ENCODE peak calls at places on chromosomes 3 and 15, in seven cellular contexts. V is GM06990, F is mucosa of descending colon, Z is astrocyte of the spinal cord, G is heart right ventricle, W is BJ, E is lower lobe of right lung. H is an unnamed sample.

GRCh38 chr15:55970286-55970685 is 23.1 kb downstream of the NEDD4 start:
- DNase-seq in V (no peak), F (no peak), Z (no peak), G (no peak), W (no peak), E (no peak), H (no peak)

GRCh38 chr3:165815682-165816081 is 21.5 kb downstream of the BCHE start:
- DNase-seq in V (no peak), F (no peak), Z (no peak), G (no peak), W (no peak), E (no peak), H (no peak)

GRCh38 chr3:45986303-45986982 is 9.2 kb downstream of the FYCO1 start:
- DNase-seq in V (no peak), F (no peak), Z (peak), G (peak), W (no peak), E (no peak), H (peak)

GRCh38 chr3:157916672-157917071 is 189.5 kb downstream of the SHOX2 start:
- DNase-seq in V (no peak), F (no peak), Z (no peak), G (no peak), W (no peak), E (no peak), H (no peak)

GRCh38 chr3:46110701-46111493 is 83.6 kb upstream of the XCR1 start:
- DNase-seq in V (no peak), F (no peak), Z (peak), G (no peak), W (no peak), E (no peak), H (peak)

GRCh38 chr3:157477441-157477840 is 25.8 kb downstream of the VEPH1 start:
- DNase-seq in V (no peak), F (no peak), Z (no peak), G (no peak), W (no peak), E (no peak), H (no peak)

GRCh38 chr15:46489276-46489675 is 854.4 kb downstream of the SQOR start:
- DNase-seq in V (no peak), F (no peak), Z (no peak), G (no peak), W (no peak), E (no peak), H (no peak)

GRCh38 chr15:82100116-82100795 is 54.4 kb upstream of the MEX3B start:
- DNase-seq in V (no peak), F (no peak), Z (peak), G (no peak), W (no peak), E (no peak), H (no peak)

GRCh38 chr15:101615986-101616848 is 36.0 kb downstream of the TM2D3 start:
- DNase-seq in V (no peak), F (peak), Z (peak), G (peak), W (peak), E (no peak), H (peak)

GRCh38 chr15:74301583-74302374 is 65.7 kb downstream of the CCDC33 start:
- DNase-seq in V (no peak), F (no peak), Z (no peak), G (no peak), W (no peak), E (no peak), H (no peak)

GRCh38 chr3:132261501-132261900 is 55.7 kb upstream of the ACP3 start:
- DNase-seq in V (no peak), F (no peak), Z (no peak), G (no peak), W (no peak), E (no peak), H (no peak)

GRCh38 chr3:127700406-127700805 is 27.7 kb downstream of the ABTB1 start:
- DNase-seq in V (no peak), F (no peak), Z (no peak), G (no peak), W (no peak), E (peak), H (peak)

GRCh38 chr15:47429376-47429775 is 287.9 kb upstream of the SEMA6D start:
- DNase-seq in V (no peak), F (no peak), Z (peak), G (no peak), W (no peak), E (no peak), H (no peak)

GRCh38 chr15:40879609-40880008 is 5.6 kb upstream of the RHOV start:
- DNase-seq in V (no peak), F (peak), Z (no peak), G (no peak), W (no peak), E (no peak), H (no peak)

GRCh38 chr3:36212291-36212690 is 168.0 kb upstream of the STAC start:
- DNase-seq in V (no peak), F (no peak), Z (peak), G (no peak), W (peak), E (no peak), H (no peak)

GRCh38 chr15:59523702-59524101 is 85.7 kb downstream of the FAM81A start:
- DNase-seq in V (no peak), F (no peak), Z (no peak), G (no peak), W (no peak), E (no peak), H (no peak)

GRCh38 chr3:43871627-43872245 is 181.0 kb downstream of the ABHD5 start:
- DNase-seq in V (no peak), F (no peak), Z (no peak), G (no peak), W (no peak), E (no peak), H (peak)

GRCh38 chr15:27059610-27060202 is 88.7 kb downstream of the GABRG3 start:
- DNase-seq in V (no peak), F (no peak), Z (peak), G (peak), W (no peak), E (no peak), H (no peak)

GRCh38 chr3:119318871-119319270 is 24.7 kb downstream of the ARHGAP31 start:
- DNase-seq in V (no peak), F (no peak), Z (peak), G (no peak), W (no peak), E (no peak), H (no peak)

GRCh38 chr3:37621771-37622170 is 239.9 kb upstream of the CTDSPL start:
- DNase-seq in V (no peak), F (no peak), Z (no peak), G (no peak), W (no peak), E (no peak), H (no peak)

GRCh38 chr15:46450112-46450809 is 815.4 kb downstream of the SQOR start:
- DNase-seq in V (no peak), F (no peak), Z (no peak), G (no peak), W (no peak), E (no peak), H (no peak)

GRCh38 chr3:5531741-5532140 is 344.2 kb downstream of the EDEM1 start:
- DNase-seq in V (no peak), F (no peak), Z (no peak), G (no peak), W (no peak), E (no peak), H (no peak)

GRCh38 chr3:129050556-129051295 is 9.9 kb upstream of the GP9 start:
- DNase-seq in V (no peak), F (peak), Z (no peak), G (no peak), W (no peak), E (peak), H (peak)

GRCh38 chr3:112631257-112631656 is 9.7 kb downstream of the CCDC80 start:
- DNase-seq in V (no peak), F (no peak), Z (no peak), G (no peak), W (no peak), E (no peak), H (no peak)

GRCh38 chr3:112632596-112632995 is 8.3 kb downstream of the CCDC80 start:
- DNase-seq in V (no peak), F (no peak), Z (peak), G (no peak), W (no peak), E (no peak), H (no peak)

GRCh38 chr3:112627419-112627818 is 13.5 kb downstream of the CCDC80 start:
- DNase-seq in V (no peak), F (no peak), Z (no peak), G (peak), W (no peak), E (no peak), H (peak)

GRCh38 chr3:112628038-112628437 is 12.9 kb downstream of the CCDC80 start:
- DNase-seq in V (no peak), F (no peak), Z (no peak), G (no peak), W (no peak), E (no peak), H (no peak)

DNA sequence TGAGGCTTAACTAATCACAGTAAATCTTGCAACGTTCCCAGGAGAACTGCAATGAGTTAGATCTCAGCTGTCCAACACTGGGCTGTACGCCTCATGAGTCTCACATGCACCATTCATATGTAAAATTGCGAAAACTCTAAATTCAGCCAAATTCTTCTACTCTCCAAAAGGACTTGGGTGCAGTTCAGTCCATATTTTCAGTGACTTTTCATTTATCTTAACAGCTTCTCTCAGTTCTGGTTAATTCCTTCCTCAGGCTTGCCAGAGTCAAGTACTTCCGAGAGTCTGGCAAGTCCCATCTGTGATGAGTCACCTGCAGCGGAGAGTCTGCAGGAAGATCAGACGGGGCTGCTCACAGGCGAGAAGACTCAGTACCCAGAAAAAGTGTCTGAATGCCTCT is 11.5 kb downstream of the CCDC80 start:
- DNase-seq in V (no peak), F (no peak), Z (peak), G (peak), W (peak), E (no peak), H (peak)
- H3K4me3 ChIP-seq in V (no peak), F (no peak), Z (no peak), G (no peak), W (no peak), E (no peak), H (no peak)

GRCh38 chr15:75649848-75650247 is 2.1 kb downstream of the SNX33 start:
- DNase-seq in V (no peak), F (no peak), Z (no peak), G (no peak), W (no peak), E (no peak), H (no peak)

GRCh38 chr15:75648156-75649000 is 666 bp downstream of the SNX33 start:
- DNase-seq in V (no peak), F (no peak), Z (peak), G (peak), W (no peak), E (peak), H (peak)

GRCh38 chr15:75647370-75648155 is at the start of gene SNX33:
- DNase-seq in V (peak), F (peak), Z (peak), G (peak), W (no peak), E (peak), H (peak)

GRCh38 chr15:75650908-75651809 is 3.4 kb downstream of the SNX33 start:
- DNase-seq in V (no peak), F (no peak), Z (no peak), G (peak), W (no peak), E (no peak), H (peak)

DNA sequence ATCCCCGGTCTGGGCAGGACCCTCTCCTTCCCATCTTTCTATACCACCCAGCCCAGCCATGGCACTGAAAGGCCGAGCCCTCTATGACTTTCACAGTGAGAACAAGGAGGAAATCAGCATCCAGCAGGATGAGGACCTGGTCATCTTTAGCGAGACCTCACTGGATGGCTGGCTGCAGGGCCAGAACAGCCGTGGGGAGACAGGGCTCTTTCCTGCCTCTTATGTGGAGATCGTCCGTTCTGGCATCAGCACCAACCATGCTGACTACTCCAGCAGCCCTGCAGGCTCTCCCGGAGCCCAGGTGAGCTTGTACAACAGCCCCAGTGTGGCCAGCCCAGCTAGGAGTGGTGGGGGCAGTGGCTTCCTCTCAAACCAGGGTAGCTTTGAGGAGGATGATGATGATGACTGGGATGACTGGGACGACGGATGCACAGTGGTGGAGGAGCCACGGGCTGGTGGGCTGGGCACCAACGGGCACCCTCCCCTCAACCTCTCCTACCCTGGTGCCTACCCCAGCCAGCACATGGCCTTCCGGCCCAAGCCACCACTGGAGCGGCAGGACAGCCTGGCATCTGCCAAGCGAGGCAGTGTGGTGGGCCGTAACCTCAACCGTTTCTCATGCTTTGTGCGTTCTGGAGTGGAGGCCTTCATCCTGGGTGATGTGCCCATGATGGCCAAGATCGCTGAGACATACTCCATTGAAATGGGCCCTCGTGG is 1.5 kb downstream of the SNX33 start:
- DNase-seq in V (no peak), F (no peak), Z (no peak), G (no peak), W (no peak), E (no peak), H (no peak)
- H3K4me3 ChIP-seq in V (no peak), F (no peak), Z (peak), G (peak), W (peak), E (peak), H (peak)

GRCh38 chr3:125140817-125141595 is 71.5 kb downstream of the SLC12A8 start:
- DNase-seq in V (no peak), F (no peak), Z (peak), G (peak), W (no peak), E (no peak), H (no peak)
- H3K4me3 ChIP-seq in V (peak), F (no peak), Z (no peak), G (peak), W (no peak), E (peak), H (peak)

GRCh38 chr15:53323197-53323596 is 436.3 kb downstream of the WDR72 start:
- DNase-seq in V (no peak), F (no peak), Z (peak), G (no peak), W (no peak), E (no peak), H (no peak)

DNA sequence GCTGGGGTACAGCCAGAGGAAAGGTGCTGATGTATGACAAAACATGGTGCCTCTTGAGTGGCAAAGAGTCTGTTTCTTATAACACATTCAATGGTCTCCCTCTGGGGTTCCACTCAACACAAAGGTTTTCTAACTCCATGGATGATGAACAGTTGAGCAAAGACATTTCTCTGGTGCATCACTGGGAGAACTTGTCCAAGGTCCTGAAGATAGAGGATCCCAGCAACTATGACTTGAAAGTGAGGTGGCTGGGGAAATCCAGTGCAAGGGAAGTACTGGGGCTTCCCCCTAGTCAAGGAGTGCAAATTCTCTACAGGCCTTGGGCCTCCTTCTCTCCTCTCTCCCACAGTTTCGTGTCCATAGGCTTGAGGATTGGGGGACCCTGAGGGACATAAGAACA is 431.1 kb downstream of the WDR72 start:
- DNase-seq in V (no peak), F (no peak), Z (no peak), G (no peak), W (no peak), E (no peak), H (no peak)
- H3K4me3 ChIP-seq in V (no peak), F (no peak), Z (no peak), G (no peak), W (no peak), E (no peak), H (no peak)

GRCh38 chr3:19540464-19540863 is 392.2 kb downstream of the KCNH8 start:
- DNase-seq in V (peak), F (no peak), Z (no peak), G (no peak), W (no peak), E (no peak), H (no peak)

GRCh38 chr3:19543212-19543841 is 390.7 kb downstream of the EFHB start:
- DNase-seq in V (peak), F (no peak), Z (no peak), G (no peak), W (no peak), E (no peak), H (no peak)

GRCh38 chr3:19539488-19540395 is 391.4 kb downstream of the KCNH8 start:
- DNase-seq in V (peak), F (no peak), Z (no peak), G (no peak), W (no peak), E (no peak), H (no peak)

DNA sequence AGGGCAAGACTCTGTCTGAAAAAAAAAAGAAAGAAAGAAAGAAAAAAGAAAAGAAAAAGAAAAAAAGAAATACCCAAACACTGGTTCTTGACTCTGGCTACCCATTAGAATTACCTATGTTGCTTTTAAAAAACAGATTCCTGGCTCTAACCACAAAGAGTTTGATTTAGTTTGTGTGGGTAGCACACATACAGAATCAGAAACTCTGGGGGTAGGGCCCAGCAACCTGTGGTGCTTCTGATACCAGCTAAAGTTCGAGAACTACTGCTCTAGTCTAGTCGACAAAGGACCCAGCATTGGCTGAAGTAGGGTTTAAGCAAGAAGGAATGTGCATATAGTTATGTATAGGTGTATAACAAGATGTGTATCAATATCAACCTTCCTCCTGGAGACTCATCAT is 392.7 kb downstream of the EFHB start:
- DNase-seq in V (peak), F (no peak), Z (no peak), G (no peak), W (no peak), E (no peak), H (no peak)
- H3K4me3 ChIP-seq in V (no peak), F (no peak), Z (no peak), G (no peak), W (no peak), E (no peak), H (no peak)

H was measured in aorta.